ENCODE peak calls at places on chromosomes 1 and 21, in seven cellular contexts. L, Y, O, S, Z, K and J are unnamed samples.

GRCh38 chr1:9920606-9921005 is 10.5 kb upstream of the CTNNBIP1 start:
- DNase-seq in L (no peak), Y (no peak), O (no peak), S (no peak), Z (no peak), K (no peak), J (no peak)

GRCh38 chr1:214464303-214465287 is 86.8 kb downstream of the PTPN14 start:
- DNase-seq in L (no peak), Y (no peak), O (no peak), S (no peak), Z (no peak), K (no peak), J (no peak)

GRCh38 chr1:229075217-229075616 is 195.7 kb upstream of the RAB4A start:
- DNase-seq in L (no peak), Y (no peak), O (no peak), S (no peak), Z (no peak), K (no peak), J (no peak)

GRCh38 chr1:59276317-59276914 is 20.5 kb upstream of the FGGY start:
- DNase-seq in L (no peak), Y (no peak), O (no peak), S (no peak), Z (no peak), K (no peak), J (no peak)

GRCh38 chr21:30479259-30479658 is 908 bp downstream of the KRTAP19-1 start:
- DNase-seq in L (no peak), Y (no peak), O (no peak), S (no peak), Z (no peak), K (no peak), J (no peak)

GRCh38 chr1:199982606-199983005 is 44.9 kb upstream of the NR5A2 start:
- DNase-seq in L (no peak), Y (no peak), O (no peak), S (no peak), Z (no peak), K (no peak), J (no peak)

GRCh38 chr1:207313131-207313530 is 8.3 kb upstream of the CD55 start:
- DNase-seq in L (no peak), Y (no peak), O (no peak), S (no peak), Z (no peak), K (no peak), J (no peak)

GRCh38 chr1:90831910-90832309 is 114.8 kb upstream of the BARHL2 start:
- DNase-seq in L (no peak), Y (no peak), O (no peak), S (no peak), Z (no peak), K (no peak), J (no peak)

GRCh38 chr1:161726631-161727342 is 5.4 kb downstream of the FCRLB start:
- DNase-seq in L (peak), Y (peak), O (peak), S (peak), Z (peak), K (peak), J (peak)

GRCh38 chr1:232793944-232794343 is 11.3 kb upstream of the MAP10 start:
- DNase-seq in L (no peak), Y (peak), O (no peak), S (no peak), Z (no peak), K (no peak), J (no peak)

GRCh38 chr21:43208561-43209332 is 39.9 kb downstream of the CRYAA start:
- DNase-seq in L (no peak), Y (no peak), O (no peak), S (no peak), Z (no peak), K (peak), J (peak)

GRCh38 chr1:171653796-171654704 is 1.6 kb upstream of the MYOC start:
- DNase-seq in L (no peak), Y (no peak), O (no peak), S (no peak), Z (no peak), K (no peak), J (no peak)

GRCh38 chr1:231372501-231372900 is 34.4 kb downstream of the SPRTN start:
- DNase-seq in L (no peak), Y (no peak), O (no peak), S (no peak), Z (no peak), K (no peak), J (no peak)

GRCh38 chr1:220914283-220915116 is 35.3 kb downstream of the HLX start:
- DNase-seq in L (no peak), Y (no peak), O (no peak), S (no peak), Z (no peak), K (no peak), J (no peak)

GRCh38 chr1:24893431-24893830 is 36.6 kb downstream of the RUNX3 start:
- DNase-seq in L (no peak), Y (no peak), O (no peak), S (no peak), Z (no peak), K (no peak), J (no peak)